ENCODE peak calls at places on chromosomes 6 and 20, in seven cellular contexts. J is omental fat pad, T is spleen, O is mesothelial cell of epicardium, A is cardiac muscle cell, X is hepatocyte, Q is GM12864. Z is an unnamed sample.

GRCh38 chr6:135269399-135270005 is 88.4 kb downstream of the MYB start:
- DNase-seq in A (no peak), O (no peak), J (no peak), X (no peak), T (no peak), Q (no peak), Z (no peak)

GRCh38 chr6:157647261-157647915 is 175.7 kb upstream of the SNX9 start:
- DNase-seq in A (no peak), X (no peak), Q (no peak), J (no peak), O (no peak), T (no peak), Z (no peak)

GRCh38 chr20:15834857-15835256 is 738.4 kb downstream of the KIF16B start:
- DNase-seq in A (no peak), X (no peak), Q (no peak), O (no peak), J (no peak), T (no peak), Z (no peak)

GRCh38 chr6:83707829-83708545 is 914 bp downstream of the SNAP91 start:
- DNase-seq in A (peak; percentile 1), O (peak; percentile 46), J (no peak), X (peak; percentile 8), T (no peak), Q (no peak), Z (peak; percentile 38)

GRCh38 chr6:17740559-17741220 is 34.0 kb upstream of the NUP153 start:
- DNase-seq in Q (no peak), X (no peak), T (no peak), O (no peak), J (no peak), A (no peak), Z (no peak)

GRCh38 chr6:150881911-150882481 is 16.5 kb downstream of the MTHFD1L start:
- DNase-seq in J (no peak), T (no peak), O (no peak), X (peak; percentile 71), Q (no peak), A (peak; percentile 98), Z (no peak)

GRCh38 chr20:25345721-25346120 is 44.9 kb downstream of the ABHD12 start:
- DNase-seq in X (no peak), J (no peak), T (no peak), A (no peak), Q (no peak), O (no peak), Z (no peak)

GRCh38 chr6:144216668-144217218 is 66.4 kb downstream of the STX11 start:
- DNase-seq in T (peak; percentile 94), O (no peak), Q (no peak), A (no peak), X (no peak), J (no peak), Z (peak; percentile 77)

GRCh38 chr20:33789858-33790182 is 21.3 kb upstream of the CHMP4B start:
- DNase-seq in A (no peak), O (no peak), J (no peak), Q (no peak), X (no peak), T (no peak), Z (no peak)

GRCh38 chr20:44943828-44944227 is 16.4 kb downstream of the TOMM34 start:
- DNase-seq in O (no peak), X (no peak), J (no peak), Q (no peak), A (no peak), T (no peak), Z (no peak)

GRCh38 chr6:88426005-88426404 is 259.9 kb upstream of the CNR1 start:
- DNase-seq in J (no peak), T (no peak), O (no peak), Q (no peak), A (no peak), X (no peak), Z (no peak)

GRCh38 chr20:58715709-58716475 is 23.3 kb downstream of the NPEPL1 start:
- DNase-seq in X (peak; percentile 4), J (no peak), O (peak; percentile 24), T (peak; percentile 60), Q (no peak), A (no peak), Z (no peak)

GRCh38 chr6:30611150-30611855 is 5.7 kb downstream of the PPP1R10 start:
- DNase-seq in T (no peak), A (peak; percentile 43), J (no peak), Q (no peak), O (no peak), X (no peak), Z (no peak)

GRCh38 chr6:30611856-30612194 is 5.2 kb downstream of the PPP1R10 start:
- DNase-seq in O (no peak), Q (no peak), J (no peak), X (no peak), A (no peak), T (no peak), Z (no peak)

GRCh38 chr6:30612687-30613248 is 4.3 kb downstream of the PPP1R10 start:
- DNase-seq in A (peak; percentile 59), O (no peak), Q (no peak), J (no peak), T (no peak), X (no peak), Z (no peak)

GRCh38 chr6:30613251-30614043 is 3.6 kb downstream of the PPP1R10 start:
- DNase-seq in Q (no peak), J (no peak), T (no peak), X (no peak), A (no peak), O (no peak), Z (no peak)

GRCh38 chr6:30612213-30612612 is 4.8 kb downstream of the PPP1R10 start:
- DNase-seq in O (no peak), X (no peak), A (peak; percentile 48), J (no peak), Q (no peak), T (no peak), Z (no peak)
- TF ChIP-seq CTCF in O (no peak), X (peak; percentile 44), A (peak; percentile 45), J (no peak), Q (peak; percentile 2), T (no peak), Z (no peak)

GRCh38 chr6:11822346-11822745 is 43.7 kb upstream of the ADTRP start:
- DNase-seq in O (no peak), A (no peak), J (no peak), Q (no peak), X (no peak), T (no peak), Z (no peak)
- TF ChIP-seq CTCF in O (no peak), A (no peak), J (no peak), Q (peak; percentile 17), X (no peak), T (no peak), Z (no peak)

GRCh38 chr6:99818161-99818560 is 175.9 kb downstream of the MCHR2 start:
- DNase-seq in X (no peak), O (no peak), Q (no peak), T (no peak), A (no peak), J (no peak), Z (no peak)

GRCh38 chr6:99821164-99821563 is 172.9 kb downstream of the MCHR2 start:
- DNase-seq in Q (no peak), O (no peak), X (no peak), T (no peak), J (no peak), A (no peak), Z (no peak)

GRCh38 chr6:99819853-99820252 is 174.2 kb downstream of the MCHR2 start:
- DNase-seq in X (no peak), A (no peak), J (no peak), T (no peak), O (no peak), Q (no peak), Z (no peak)

DNA sequence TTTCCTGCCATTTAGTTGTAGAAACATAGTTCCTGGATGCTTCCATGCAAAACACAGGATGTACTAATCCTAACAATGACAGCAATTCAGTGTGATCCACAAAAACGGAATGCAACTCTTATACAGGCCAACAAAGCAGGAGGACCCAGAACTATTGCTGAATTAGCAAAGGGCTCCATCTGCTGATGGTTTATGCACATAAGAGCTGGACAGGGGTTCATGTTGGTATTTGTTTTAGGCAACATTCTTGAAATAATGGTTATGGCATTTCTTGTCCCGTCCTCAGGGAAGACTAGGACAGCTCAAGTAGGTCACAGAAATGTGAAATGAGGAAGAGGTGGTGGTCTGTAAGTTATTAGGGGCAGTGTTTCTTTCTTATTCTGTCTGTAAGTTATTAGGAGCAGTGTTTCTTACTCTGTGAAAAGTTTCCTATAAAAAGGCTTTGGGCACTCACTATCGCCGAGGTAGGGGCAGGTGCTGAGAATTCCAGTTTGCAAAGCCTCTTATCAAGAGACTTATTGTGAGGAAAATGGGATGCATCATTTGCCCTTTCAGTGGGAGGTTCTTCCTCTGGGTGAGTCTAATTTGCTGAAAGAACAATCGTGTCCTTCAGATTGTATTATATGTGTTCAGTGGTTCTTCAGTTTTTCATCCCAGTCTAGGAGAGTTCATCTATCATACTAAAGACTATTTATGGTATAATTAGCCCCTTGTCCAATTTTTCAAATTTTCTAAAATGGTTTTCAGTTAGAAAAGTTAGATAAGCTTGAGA is 171.1 kb downstream of the MCHR2 start:
- DNase-seq in Q (no peak), J (no peak), A (peak; percentile 66), O (no peak), T (no peak), X (peak; percentile 71), Z (peak; percentile 47)
- TF ChIP-seq CTCF in Q (peak; percentile 25), J (no peak), A (peak; percentile 47), O (no peak), T (no peak), X (peak; percentile 72), Z (no peak)

DNA sequence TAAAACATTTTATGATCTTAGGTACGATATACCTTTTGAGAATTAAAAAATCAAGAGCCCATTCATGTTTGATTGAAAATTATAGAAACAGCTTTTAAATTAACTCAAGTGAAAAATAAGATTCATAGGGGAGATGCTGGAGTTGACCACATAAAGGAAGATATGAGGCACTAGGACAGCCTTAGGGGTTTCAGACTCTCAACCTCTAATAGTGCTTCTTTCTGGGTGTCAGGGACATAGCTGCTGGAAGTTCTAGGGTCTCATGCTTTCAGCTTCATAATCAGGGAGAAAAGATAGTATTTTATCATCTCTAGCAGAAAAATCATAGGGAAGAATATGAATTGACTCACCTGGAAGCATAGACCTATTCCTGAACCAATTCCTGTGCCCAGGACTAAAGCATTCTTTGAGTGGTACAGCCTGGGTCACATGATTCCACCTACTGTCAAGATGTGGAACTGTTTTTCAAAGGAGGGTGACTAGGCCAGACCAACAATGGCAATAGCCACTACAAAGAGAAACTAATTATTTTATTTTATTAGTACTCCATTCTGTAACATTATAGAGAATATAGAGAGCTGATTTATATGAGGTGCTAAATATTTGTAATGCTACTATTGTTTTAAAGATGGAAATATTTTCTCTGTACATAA is 27.8 kb upstream of the CENPW start:
- DNase-seq in O (no peak), X (peak; percentile 14), J (no peak), Q (no peak), T (no peak), A (peak; percentile 13), Z (peak; percentile 19)
- TF ChIP-seq CTCF in O (peak; percentile 22), X (peak; percentile 16), J (no peak), Q (peak; percentile 45), T (no peak), A (peak; percentile 18), Z (no peak)

DNA sequence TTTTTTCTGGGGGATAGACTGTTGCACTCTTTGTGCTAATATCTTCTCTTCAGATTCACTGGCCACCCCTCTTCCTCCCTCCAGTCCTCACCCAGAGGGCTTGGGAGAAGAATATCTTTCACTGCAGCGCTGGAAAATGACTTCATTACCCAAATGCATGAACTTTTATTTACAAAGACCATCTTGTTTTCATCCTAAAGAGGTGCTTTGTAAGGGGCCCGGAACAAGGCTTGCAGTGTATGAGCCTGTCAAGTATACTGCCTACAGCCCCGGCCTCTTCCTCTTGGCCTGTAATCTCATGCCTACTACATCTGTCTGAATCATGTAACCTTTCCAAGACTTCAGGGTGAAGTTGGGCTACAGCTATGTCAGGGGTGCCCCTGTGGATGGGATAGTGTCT is 554 bp upstream of the LAMA4 start:
- DNase-seq in X (no peak), O (no peak), Q (no peak), J (no peak), T (no peak), A (no peak), Z (no peak)
- TF ChIP-seq CTCF in X (no peak), O (no peak), Q (no peak), J (no peak), T (no peak), A (no peak), Z (no peak)

Z was measured in GM20000.